ENCODE peak calls at places on chromosome 7, in ten cellular contexts. A is naive B cell, X is NCI-H460, W is neuronal stem cell, V is NCI-H1436, N is NCI-H1417 treated with DMSO at 0.1 percent for 48 hours, B is iris pigment epithelial cell, R is HEK293T, Y is NCI-H774, T is NCI-H2081. L is an unnamed sample.

GRCh38 chr7:699260-700170 is 27.0 kb upstream of the DNAAF5 start:
- DNase-seq in A (no peak), X (no peak), W (no peak), V (no peak), N (no peak), B (no peak), R (no peak), Y (no peak), T (no peak), L (no peak)

GRCh38 chr7:151851782-151852181 is 25.1 kb downstream of the PRKAG2 start:
- DNase-seq in A (no peak), X (no peak), W (no peak), V (no peak), N (no peak), B (no peak), R (no peak), Y (no peak), T (no peak), L (no peak)

GRCh38 chr7:2405601-2406345 is 2.4 kb downstream of the CHST12 start:
- DNase-seq in A (peak), X (no peak), W (no peak), V (no peak), N (no peak), B (no peak), R (no peak), Y (no peak), T (no peak), L (no peak)

GRCh38 chr7:2971914-2972530 is 71.6 kb downstream of the CARD11 start:
- DNase-seq in A (peak), X (no peak), W (no peak), V (no peak), N (no peak), B (no peak), R (no peak), Y (no peak), T (no peak), L (no peak)

GRCh38 chr7:92039900-92040299 is 94.4 kb downstream of the CYP51A1 start:
- DNase-seq in A (no peak), X (no peak), W (no peak), V (no peak), N (no peak), B (no peak), R (no peak), Y (no peak), T (no peak), L (no peak)

GRCh38 chr7:20998309-20998708 is 211.6 kb upstream of the SP8 start:
- DNase-seq in A (no peak), X (no peak), W (no peak), V (no peak), N (no peak), B (no peak), R (no peak), Y (no peak), T (no peak), L (no peak)

GRCh38 chr7:47366211-47366610 is 215.7 kb downstream of the TNS3 start:
- DNase-seq in A (no peak), X (no peak), W (no peak), V (no peak), N (no peak), B (no peak), R (no peak), Y (no peak), T (no peak), L (no peak)

GRCh38 chr7:26705567-26705966 is 158.8 kb downstream of the SKAP2 start:
- DNase-seq in A (no peak), X (peak), W (no peak), V (no peak), N (no peak), B (peak), R (no peak), Y (no peak), T (peak), L (peak)

GRCh38 chr7:28686418-28686800 is 271.7 kb downstream of the TRIL start:
- DNase-seq in A (no peak), X (peak), W (peak), V (peak), N (no peak), B (peak), R (peak), Y (peak), T (no peak), L (peak)

GRCh38 chr7:158740657-158741293 is 36.2 kb upstream of the NCAPG2 start:
- DNase-seq in A (no peak), X (peak), W (no peak), V (no peak), N (no peak), B (peak), R (no peak), Y (no peak), T (no peak), L (no peak)

GRCh38 chr7:41924798-41925197 is 221.9 kb upstream of the INHBA start:
- DNase-seq in A (no peak), X (no peak), W (no peak), V (no peak), N (no peak), B (no peak), R (no peak), Y (no peak), T (no peak), L (no peak)

GRCh38 chr7:14104861-14105260 is 115.4 kb upstream of the ETV1 start:
- DNase-seq in A (no peak), X (no peak), W (no peak), V (no peak), N (no peak), B (no peak), R (no peak), Y (no peak), T (no peak), L (peak)

GRCh38 chr7:149456770-149457421 is 4.0 kb downstream of the ZNF777 start:
- DNase-seq in A (no peak), X (no peak), W (no peak), V (no peak), N (no peak), B (no peak), R (no peak), Y (no peak), T (no peak), L (no peak)